ENCODE peak calls at places on chromosomes 7 and 10, in five cellular contexts. L is GM12878, F is SK-N-SH, I is HepG2, P is K562. M is an unnamed sample.

GRCh38 chr10:14815681-14816080 is 22.2 kb downstream of the CDNF start:
- DNase-seq in L (no peak), F (no peak), I (no peak), P (no peak), M (no peak)

GRCh38 chr10:89347706-89348457 is 20.1 kb downstream of the IFIT3 start:
- DNase-seq in L (no peak), F (no peak), I (no peak), P (no peak), M (no peak)

GRCh38 chr7:123023126-123023525 is 27.6 kb upstream of the TAS2R16 start:
- DNase-seq in L (no peak), F (no peak), I (no peak), P (no peak), M (no peak)

GRCh38 chr10:116723428-116724281 is 18.7 kb downstream of the HSPA12A start:
- DNase-seq in L (no peak), F (no peak), I (no peak), P (no peak), M (no peak)

GRCh38 chr7:27961255-27961654 is 219.3 kb downstream of the JAZF1 start:
- DNase-seq in L (no peak), F (no peak), I (no peak), P (no peak), M (no peak)

GRCh38 chr10:123135415-123136141 is at the start of gene HMX3:
- DNase-seq in L (no peak), F (peak), I (no peak), P (peak), M (peak)

GRCh38 chr7:96837583-96837982 is 127.9 kb upstream of the SEM1 start:
- DNase-seq in L (peak), F (no peak), I (no peak), P (no peak), M (peak)

GRCh38 chr7:103764887-103765286 is 224.6 kb downstream of the RELN start:
- DNase-seq in L (no peak), F (no peak), I (no peak), P (no peak), M (no peak)

GRCh38 chr10:132329565-132330485 is 2.2 kb upstream of the LRRC27 start:
- DNase-seq in L (no peak), F (no peak), I (no peak), P (peak), M (no peak)

GRCh38 chr10:63214586-63214985 is 81.5 kb downstream of the NRBF2 start:
- DNase-seq in L (no peak), F (no peak), I (no peak), P (no peak), M (no peak)

GRCh38 chr7:130966246-130967009 is 232.4 kb upstream of the KLF14 start:
- DNase-seq in L (peak), F (no peak), I (no peak), P (no peak), M (no peak)

GRCh38 chr7:74115326-74115725 is 31.7 kb downstream of the LIMK1 start:
- DNase-seq in L (no peak), F (peak), I (no peak), P (no peak), M (no peak)

GRCh38 chr10:114491933-114492332 is 87.6 kb upstream of the AFAP1L2 start:
- DNase-seq in L (no peak), F (no peak), I (no peak), P (no peak), M (no peak)

GRCh38 chr7:12783421-12783820 is 96.0 kb downstream of the ARL4A start:
- DNase-seq in L (no peak), F (no peak), I (no peak), P (no peak), M (no peak)

GRCh38 chr10:69506834-69507643 is 55.8 kb downstream of the TSPAN15 start:
- DNase-seq in L (no peak), F (peak), I (no peak), P (no peak), M (no peak)

GRCh38 chr7:12909483-12909882 is 222.1 kb downstream of the ARL4A start:
- DNase-seq in L (no peak), F (no peak), I (no peak), P (no peak), M (no peak)

GRCh38 chr7:107920048-107920772 is 29.2 kb downstream of the DLD start:
- DNase-seq in L (no peak), F (no peak), I (no peak), P (no peak), M (no peak)

GRCh38 chr7:13989138-13989943 is at the start of gene ETV1:
- DNase-seq in L (no peak), F (peak), I (peak), P (peak), M (peak)

GRCh38 chr7:25894902-25895791 is 256.9 kb upstream of the NFE2L3 start:
- DNase-seq in L (peak), F (peak), I (no peak), P (peak), M (peak)

GRCh38 chr10:53441804-53442203 is 669.2 kb upstream of the MBL2 start:
- DNase-seq in L (no peak), F (no peak), I (no peak), P (no peak), M (no peak)

GRCh38 chr7:157851501-157852067 is 514.8 kb downstream of the DNAJB6 start:
- DNase-seq in L (no peak), F (no peak), I (peak), P (peak), M (no peak)

GRCh38 chr10:116207180-116207579 is 65.8 kb downstream of the GFRA1 start:
- DNase-seq in L (no peak), F (no peak), I (peak), P (no peak), M (no peak)

GRCh38 chr7:84092207-84092606 is 102.4 kb downstream of the SEMA3A start:
- DNase-seq in L (no peak), F (no peak), I (no peak), P (no peak), M (no peak)

GRCh38 chr10:119655566-119656001 is 4.4 kb downstream of the BAG3 start:
- DNase-seq in L (no peak), F (peak), I (no peak), P (peak), M (no peak)

GRCh38 chr7:2357165-2357564 is 2.5 kb downstream of the EIF3B start:
- DNase-seq in L (no peak), F (no peak), I (no peak), P (peak), M (no peak)

GRCh38 chr7:137820156-137820555 is 26.6 kb downstream of the DGKI start:
- DNase-seq in L (no peak), F (no peak), I (no peak), P (no peak), M (no peak)
- H3K4me3 ChIP-seq in L (no peak), F (no peak), I (no peak), P (no peak), M (no peak)

GRCh38 chr7:30743371-30744074 is 8.4 kb upstream of the INMT start:
- DNase-seq in L (no peak), F (peak), I (no peak), P (peak), M (no peak)
- TF ChIP-seq GABPA in L (no peak), F (no peak), I (no peak), P (no peak), M (no peak)

GRCh38 chr10:124643281-124644009 is 100.7 kb downstream of the FAM53B start:
- DNase-seq in L (no peak), F (no peak), I (no peak), P (no peak), M (no peak)

GRCh38 chr10:124640538-124641231 is 103.5 kb downstream of the FAM53B start:
- DNase-seq in L (peak), F (no peak), I (no peak), P (peak), M (peak)

GRCh38 chr10:124644281-124644680 is 99.9 kb downstream of the FAM53B start:
- DNase-seq in L (no peak), F (no peak), I (no peak), P (no peak), M (no peak)

GRCh38 chr10:124641282-124642075 is 102.7 kb downstream of the FAM53B start:
- DNase-seq in L (peak), F (peak), I (no peak), P (peak), M (peak)

GRCh38 chr10:124642076-124642710 is 102.0 kb downstream of the FAM53B start:
- DNase-seq in L (no peak), F (no peak), I (no peak), P (no peak), M (no peak)
- TF ChIP-seq REST in L (no peak), F (no peak), I (no peak), P (no peak), M (no peak)

DNA sequence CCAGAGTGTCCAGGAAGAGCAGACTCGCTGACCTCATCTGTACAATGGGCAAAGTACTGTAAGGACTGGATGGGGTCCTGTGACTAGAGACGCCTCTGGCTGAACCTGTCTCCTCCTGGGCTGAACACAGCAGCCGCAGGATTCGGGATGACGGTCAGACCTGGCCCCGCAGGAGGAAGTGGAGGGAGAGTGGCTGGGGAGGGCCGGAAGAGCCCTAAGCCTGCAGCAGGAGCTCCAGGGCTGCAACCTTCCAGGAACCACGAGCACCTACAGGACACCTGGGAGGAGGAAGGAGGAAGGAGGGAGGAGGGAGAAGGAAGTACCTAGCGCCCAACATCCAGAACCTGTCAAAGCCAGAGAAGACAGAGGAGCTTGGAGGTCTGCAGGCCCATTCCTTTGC is 30.3 kb downstream of the TNRC18 start:
- DNase-seq in L (no peak), F (no peak), I (no peak), P (no peak), M (peak)
- H3K4me3 ChIP-seq in L (no peak), F (no peak), I (no peak), P (no peak), M (no peak)

GRCh38 chr7:47931788-47932425 is 16.4 kb downstream of the PKD1L1 start:
- DNase-seq in L (no peak), F (no peak), I (no peak), P (no peak), M (no peak)

GRCh38 chr7:47931005-47931787 is 17.1 kb downstream of the PKD1L1 start:
- DNase-seq in L (no peak), F (no peak), I (no peak), P (no peak), M (no peak)

GRCh38 chr7:47932466-47933037 is 15.7 kb downstream of the PKD1L1 start:
- DNase-seq in L (no peak), F (no peak), I (no peak), P (no peak), M (no peak)

GRCh38 chr7:47934831-47935230 is 13.4 kb downstream of the PKD1L1 start:
- DNase-seq in L (no peak), F (no peak), I (no peak), P (no peak), M (no peak)

GRCh38 chr7:47933229-47933628 is 15.0 kb downstream of the PKD1L1 start:
- DNase-seq in L (no peak), F (no peak), I (no peak), P (no peak), M (no peak)
- TF ChIP-seq GABPA in L (no peak), F (no peak), I (no peak), P (no peak), M (no peak)

DNA sequence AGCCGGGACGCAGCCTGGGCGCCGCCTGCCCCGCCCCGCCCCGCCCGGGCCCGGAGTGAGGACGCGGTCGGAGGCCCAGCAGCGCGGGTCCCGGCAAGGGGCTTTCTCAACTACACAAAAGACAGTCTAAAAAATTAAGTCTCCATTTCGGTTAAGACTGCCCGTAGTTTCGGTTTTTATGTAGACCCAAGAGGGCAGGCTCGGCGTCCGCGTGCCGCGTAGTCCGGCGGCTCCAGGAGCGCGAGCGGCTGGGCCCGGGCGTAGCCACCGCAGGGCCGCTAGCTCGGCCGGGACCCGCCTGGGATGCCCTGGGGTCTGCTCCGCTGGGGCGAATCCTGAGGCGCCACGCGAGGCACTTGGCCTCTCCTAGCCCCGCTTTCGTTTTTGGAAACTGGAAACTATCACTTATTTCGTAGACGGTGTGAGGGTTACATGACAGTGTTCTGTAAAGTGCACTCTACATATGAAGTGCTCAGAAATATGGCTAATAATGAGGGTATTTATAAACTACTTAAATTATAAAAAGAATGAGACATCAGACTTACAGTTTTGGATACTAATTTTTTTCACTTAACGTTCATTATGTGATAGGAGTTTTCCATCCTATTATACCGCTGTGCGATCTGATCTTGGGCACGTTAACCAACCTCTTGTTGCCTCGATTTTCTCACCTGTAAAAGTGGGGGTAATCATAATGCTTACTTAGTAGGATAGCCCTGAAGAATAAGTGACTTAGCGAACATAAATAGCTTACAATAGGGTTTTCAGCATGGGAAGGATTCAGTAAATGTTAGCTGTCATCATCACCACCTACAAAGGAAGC is 592 bp downstream of the BLVRA start:
- DNase-seq in L (no peak), F (peak), I (no peak), P (peak), M (no peak)
- TF ChIP-seq REST in L (no peak), F (no peak), I (no peak), P (no peak), M (no peak)

GRCh38 chr10:52316005-52316404 is 1.9 kb downstream of the DKK1 start:
- DNase-seq in L (no peak), F (no peak), I (no peak), P (no peak), M (no peak)
- H3K4me3 ChIP-seq in L (no peak), F (peak), I (no peak), P (no peak), M (no peak)